ENCODE peak calls at places on chromosomes 6 and 20, in six cellular contexts. R, I, H, V, G and E are unnamed samples. For H3K36me3 and H3K27me3, the result is how much of the 10 kb centered on the place peaks cover.

GRCh38 chr6:53767941-53768340 is 26.9 kb upstream of the LRRC1 start:
- DNase-seq in R (no peak), I (no peak), H (no peak), V (no peak), G (no peak), E (no peak)

GRCh38 chr6:148761532-148761951 is 14.7 kb downstream of the UST start:
- DNase-seq in R (no peak), I (no peak), H (no peak), V (peak), G (peak), E (peak)

GRCh38 chr6:52389626-52390360 is 27.8 kb downstream of the PAQR8 start:
- DNase-seq in R (peak), I (peak), H (peak), V (peak), G (no peak), E (peak)

GRCh38 chr20:34951652-34952051 is 4.0 kb downstream of the GSS start:
- DNase-seq in R (no peak), I (no peak), H (no peak), V (no peak), G (peak), E (peak)

GRCh38 chr20:5933802-5934436 is 16.4 kb downstream of the TRMT6 start:
- DNase-seq in R (no peak), I (peak), H (peak), V (peak), G (peak), E (no peak)

GRCh38 chr6:105898286-105898685 is 187.8 kb upstream of the PRDM1 start:
- DNase-seq in R (peak), I (no peak), H (no peak), V (no peak), G (no peak), E (no peak)

GRCh38 chr6:148996815-148997214 is 250.0 kb downstream of the UST start:
- DNase-seq in R (no peak), I (no peak), H (no peak), V (peak), G (no peak), E (no peak)

GRCh38 chr6:56749632-56750151 is 107.0 kb upstream of the DST start:
- DNase-seq in R (peak), I (peak), H (no peak), V (peak), G (no peak), E (no peak)

GRCh38 chr6:37866590-37867507 is 47.3 kb downstream of the ZFAND3 start:
- DNase-seq in R (peak), I (no peak), H (no peak), V (no peak), G (no peak), E (no peak)

GRCh38 chr6:3644613-3645012 is 106.9 kb downstream of the PXDC1 start:
- DNase-seq in R (no peak), I (no peak), H (no peak), V (no peak), G (no peak), E (no peak)

DNA sequence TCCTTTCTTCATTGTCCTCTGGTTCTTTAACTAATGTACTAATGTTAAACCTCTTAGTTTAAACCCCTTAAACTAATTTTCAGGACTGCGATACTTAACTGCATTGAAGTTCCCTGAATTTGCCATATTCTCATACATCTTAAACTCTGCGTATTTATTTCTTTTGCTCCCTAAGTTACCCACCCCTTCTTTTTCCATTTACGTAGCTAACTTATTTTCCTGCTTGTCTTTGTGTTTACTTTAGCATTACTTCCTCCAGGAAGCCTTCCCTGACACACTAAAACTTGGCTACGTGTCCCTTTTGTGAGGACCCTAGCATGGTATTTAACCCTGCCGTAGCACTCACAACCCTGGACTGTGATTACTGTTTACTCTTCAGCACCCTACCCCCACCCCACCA is 79.0 kb downstream of the UBR2 start:
- DNase-seq in R (no peak), I (peak), H (no peak), V (no peak), G (no peak), E (no peak)
- H3K36me3 ChIP-seq in R (under half), I (under half), H (under half), V (half or more), G (half or more), E (under half)

GRCh38 chr6:39047434-39048327 is 900 bp upstream of the GLP1R start:
- DNase-seq in R (no peak), I (no peak), H (no peak), V (no peak), G (no peak), E (no peak)

GRCh38 chr6:39049575-39050283 is 1.1 kb downstream of the GLP1R start:
- DNase-seq in R (no peak), I (no peak), H (no peak), V (no peak), G (no peak), E (no peak)

GRCh38 chr6:39050453-39051112 is 2.0 kb downstream of the GLP1R start:
- DNase-seq in R (no peak), I (no peak), H (no peak), V (no peak), G (no peak), E (no peak)

GRCh38 chr6:39051399-39052122 is 3.0 kb downstream of the GLP1R start:
- DNase-seq in R (peak), I (no peak), H (no peak), V (no peak), G (no peak), E (no peak)

DNA sequence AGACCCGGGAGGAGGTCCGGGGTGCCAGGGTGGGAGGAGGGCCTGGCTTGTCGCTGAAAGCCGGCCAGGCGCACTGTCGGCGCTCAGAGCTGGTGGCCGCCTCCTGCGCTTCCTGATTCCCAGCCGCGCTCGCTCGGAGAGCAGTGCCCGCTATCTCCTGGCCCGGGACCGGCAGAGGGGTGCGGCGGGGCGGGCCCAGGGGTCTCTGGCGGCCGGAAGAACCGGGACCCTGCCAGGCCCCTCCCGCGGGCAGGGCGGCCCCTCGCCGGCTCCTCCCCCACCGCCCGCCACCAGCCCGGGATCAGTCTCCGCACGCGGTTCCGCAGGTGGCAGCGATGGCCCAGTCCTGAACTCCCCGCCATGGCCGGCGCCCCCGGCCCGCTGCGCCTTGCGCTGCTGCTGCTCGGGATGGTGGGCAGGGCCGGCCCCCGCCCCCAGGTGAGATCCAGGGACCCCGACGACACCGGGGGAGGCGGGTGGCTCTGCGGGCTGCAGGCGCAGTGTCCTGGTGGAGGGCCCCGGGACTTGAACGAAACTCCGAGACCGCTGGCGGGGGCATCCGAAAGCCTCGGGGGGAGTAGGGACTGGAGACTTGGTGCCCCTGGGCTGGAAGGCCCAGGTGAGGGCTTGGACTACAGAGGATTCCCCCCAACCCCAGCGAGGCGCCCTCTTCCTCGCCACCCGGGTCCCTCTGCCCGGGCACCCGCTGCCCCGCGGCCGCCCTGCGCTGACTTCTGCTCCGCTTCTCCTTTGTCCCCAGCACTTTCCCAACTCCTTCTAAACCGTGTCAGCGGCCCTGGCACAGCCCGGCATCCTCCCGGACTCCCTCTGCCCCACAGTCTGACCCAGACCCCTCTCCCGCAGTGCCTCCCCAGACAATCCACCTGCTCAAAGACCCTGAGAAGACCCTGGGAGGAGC is at the start of gene GLP1R:
- DNase-seq in R (no peak), I (no peak), H (no peak), V (no peak), G (no peak), E (no peak)
- H3K27me3 ChIP-seq in R (under half), I (under half), H (half or more), V (half or more), G (half or more), E (under half)

GRCh38 chr6:107314644-107315043 is 144.7 kb downstream of the PDSS2 start:
- DNase-seq in R (no peak), I (no peak), H (no peak), V (no peak), G (no peak), E (no peak)
- H3K4me3 ChIP-seq in R (no peak), I (no peak), H (no peak), V (no peak), G (no peak), E (no peak)

GRCh38 chr20:32841174-32841573 is 17.5 kb upstream of the EFCAB8 start:
- DNase-seq in R (no peak), I (no peak), H (no peak), V (no peak), G (no peak), E (no peak)

GRCh38 chr20:32834972-32835371 is 15.2 kb downstream of the MAPRE1 start:
- DNase-seq in R (no peak), I (no peak), H (no peak), V (no peak), G (no peak), E (no peak)

GRCh38 chr20:32839227-32839981 is 19.3 kb upstream of the EFCAB8 start:
- DNase-seq in R (no peak), I (no peak), H (no peak), V (no peak), G (no peak), E (no peak)

GRCh38 chr20:32839982-32840285 is 18.8 kb upstream of the EFCAB8 start:
- DNase-seq in R (no peak), I (no peak), H (no peak), V (no peak), G (no peak), E (no peak)

DNA sequence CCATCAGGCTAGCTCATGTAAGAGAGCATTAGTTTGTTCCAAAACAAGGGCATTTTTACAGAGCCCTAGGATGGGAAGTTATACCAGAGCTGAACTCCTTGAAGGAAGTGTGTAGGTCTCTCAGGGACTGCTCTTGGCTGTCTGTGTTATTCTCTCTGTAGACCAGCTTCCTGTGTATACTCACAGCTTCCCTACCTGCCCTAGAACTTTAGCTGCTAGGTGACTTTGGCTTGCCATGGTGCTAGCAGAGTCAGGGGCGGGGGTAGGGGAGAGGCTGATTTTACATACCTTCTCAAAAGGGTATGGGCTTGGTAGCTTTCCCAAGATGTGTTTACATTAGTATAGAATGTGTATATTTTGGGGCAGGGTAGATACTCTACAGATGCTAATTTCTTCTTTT is 17.4 kb downstream of the MAPRE1 start:
- DNase-seq in R (no peak), I (no peak), H (no peak), V (no peak), G (no peak), E (no peak)
- H3K36me3 ChIP-seq in R (under half), I (under half), H (half or more), V (half or more), G (half or more), E (under half)

GRCh38 chr20:21709535-21709904 is 4.1 kb downstream of the PAX1 start:
- DNase-seq in R (no peak), I (no peak), H (no peak), V (no peak), G (no peak), E (no peak)
- H3K27me3 ChIP-seq in R (under half), I (half or more), H (half or more), V (half or more), G (half or more), E (under half)

DNA sequence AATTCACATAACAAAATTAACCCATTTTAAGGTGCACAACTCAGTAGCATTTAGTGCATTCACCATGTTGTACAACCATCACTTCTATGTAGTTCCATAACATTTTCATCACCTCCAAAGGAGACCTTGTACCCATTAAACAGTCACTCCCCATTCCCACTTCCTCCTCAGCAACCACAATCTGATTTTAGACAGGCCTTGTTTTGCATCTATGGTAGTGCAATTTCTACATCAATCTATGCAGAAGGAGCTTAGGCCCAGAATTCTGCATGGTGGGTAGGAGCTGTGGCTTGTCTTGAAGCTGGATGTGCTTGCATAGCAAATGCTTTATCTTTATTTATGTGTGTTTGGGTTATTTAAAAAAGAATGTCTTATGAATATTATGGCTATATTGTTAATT is 13.5 kb upstream of the HLA-DQA1 start:
- DNase-seq in R (no peak), I (no peak), H (no peak), V (no peak), G (no peak), E (no peak)
- H3K4me3 ChIP-seq in R (no peak), I (no peak), H (no peak), V (no peak), G (no peak), E (peak)

GRCh38 chr6:111581957-111582356 is 23.7 kb downstream of the TRAF3IP2 start:
- DNase-seq in R (no peak), I (no peak), H (no peak), V (no peak), G (no peak), E (no peak)
- H3K36me3 ChIP-seq in R (under half), I (under half), H (under half), V (under half), G (under half), E (under half)

GRCh38 chr20:51339721-51340450 is 202.6 kb downstream of the NFATC2 start:
- DNase-seq in R (peak), I (peak), H (peak), V (peak), G (no peak), E (no peak)
- H3K27me3 ChIP-seq in R (under half), I (under half), H (under half), V (under half), G (under half), E (under half)

GRCh38 chr6:11042750-11043551 is 1.2 kb downstream of the ELOVL2 start:
- DNase-seq in R (peak), I (no peak), H (peak), V (peak), G (peak), E (no peak)
- H3K4me3 ChIP-seq in R (no peak), I (no peak), H (peak), V (peak), G (no peak), E (no peak)

GRCh38 chr20:63884506-63885263 is 10.2 kb upstream of the DNAJC5 start:
- DNase-seq in R (no peak), I (no peak), H (no peak), V (no peak), G (peak), E (no peak)
- H3K36me3 ChIP-seq in R (half or more), I (half or more), H (under half), V (half or more), G (half or more), E (under half)